ENCODE peak calls at places on chromosome X, in ten cellular contexts. S is AG09309, I is endothelial cell, J is OCI-LY7, R is GM10248, W is astrocyte of the spinal cord, V is nephron progenitor cell, G is RWPE1, H is B cell, N is cardiac muscle cell. U is an unnamed sample.

GRCh38 chrX:72498782-72499181 is 73.9 kb downstream of the HDAC8 start:
- DNase-seq in W (no peak), S (no peak), R (no peak), G (no peak), I (no peak), V (no peak), J (peak), H (no peak), N (peak), U (no peak)

GRCh38 chrX:16838202-16839066 is 31.7 kb downstream of the RBBP7 start:
- DNase-seq in V (peak), J (no peak), G (peak), W (peak), N (peak), S (peak), R (no peak), I (no peak), H (no peak), U (no peak)

GRCh38 chrX:130264573-130264972 is 4.1 kb downstream of the ZNF280C start:
- DNase-seq in W (no peak), V (no peak), N (peak), I (no peak), G (no peak), J (no peak), S (no peak), R (no peak), H (no peak), U (no peak)

GRCh38 chrX:75181721-75182120 is 25.6 kb upstream of the ABCB7 start:
- DNase-seq in S (no peak), R (no peak), H (no peak), J (no peak), I (no peak), G (no peak), N (no peak), V (no peak), W (peak), U (no peak)

GRCh38 chrX:71652405-71652804 is 14.9 kb upstream of the LOC101059915 start:
- DNase-seq in H (no peak), G (peak), S (peak), N (peak), V (peak), R (no peak), J (peak), I (peak), W (peak), U (no peak)

GRCh38 chrX:45771114-45771513 is 570.4 kb upstream of the DIPK2B start:
- DNase-seq in N (peak), I (no peak), G (peak), S (peak), R (no peak), J (no peak), V (no peak), H (no peak), W (peak), U (no peak)

GRCh38 chrX:87063622-87064021 is 454.0 kb upstream of the KLHL4 start:
- DNase-seq in I (no peak), V (no peak), S (no peak), H (no peak), J (no peak), N (no peak), R (no peak), G (no peak), W (no peak), U (no peak)

GRCh38 chrX:38881727-38882126 is 80.5 kb downstream of the MID1IP1 start:
- DNase-seq in H (no peak), R (no peak), N (no peak), J (peak), I (no peak), V (no peak), W (no peak), G (no peak), S (no peak), U (no peak)

GRCh38 chrX:38050806-38051205 is 44.5 kb downstream of the SYTL5 start:
- DNase-seq in J (no peak), S (no peak), W (no peak), R (no peak), H (no peak), I (no peak), G (no peak), N (no peak), V (no peak), U (no peak)

GRCh38 chrX:44474410-44474809 is 68.2 kb downstream of the FUNDC1 start:
- DNase-seq in V (no peak), J (no peak), S (peak), R (no peak), W (no peak), G (peak), I (no peak), H (no peak), N (peak), U (no peak)

GRCh38 chrX:48521353-48522243 is at the start of gene EBP:
- DNase-seq in N (peak), H (peak), R (peak), S (peak), W (peak), V (peak), G (peak), J (peak), I (peak), U (peak)

GRCh38 chrX:154600962-154601374 is 16.0 kb downstream of the CTAG1A start:
- DNase-seq in I (no peak), V (no peak), G (no peak), J (no peak), W (peak), H (no peak), R (peak), S (no peak), N (peak), U (peak)

GRCh38 chrX:132023896-132024386 is 839 bp downstream of the STK26 start:
- DNase-seq in J (peak), V (peak), R (peak), W (no peak), N (no peak), S (no peak), I (no peak), G (no peak), H (peak), U (no peak)

GRCh38 chrX:105645667-105646354 is 176.5 kb upstream of the NRK start:
- DNase-seq in I (no peak), V (no peak), R (no peak), W (peak), H (no peak), N (peak), G (peak), J (no peak), S (no peak), U (no peak)

GRCh38 chrX:111444881-111445280 is 32.9 kb upstream of the DCX start:
- DNase-seq in J (no peak), S (no peak), R (no peak), I (no peak), N (no peak), G (no peak), V (no peak), W (no peak), H (no peak), U (no peak)

GRCh38 chrX:99914676-99915075 is 495.4 kb downstream of the PCDH19 start:
- DNase-seq in V (no peak), R (no peak), G (no peak), J (no peak), N (no peak), H (no peak), S (no peak), I (no peak), W (no peak), U (no peak)

GRCh38 chrX:24168807-24169206 is 19.3 kb downstream of the ZFX start:
- DNase-seq in W (no peak), G (no peak), I (no peak), J (no peak), H (no peak), V (no peak), S (no peak), N (no peak), R (no peak), U (no peak)

GRCh38 chrX:151815461-151815860 is 80.9 kb downstream of the CNGA2 start:
- DNase-seq in J (no peak), H (no peak), R (no peak), N (peak), I (no peak), S (no peak), V (no peak), W (peak), G (no peak), U (no peak)

GRCh38 chrX:21725498-21725897 is 32.4 kb downstream of the SMPX start:
- DNase-seq in V (no peak), J (no peak), W (peak), S (no peak), R (no peak), H (no peak), N (no peak), I (no peak), G (peak), U (no peak)

GRCh38 chrX:29431895-29432294 is 783.5 kb upstream of the MAGEB2 start:
- DNase-seq in S (no peak), R (no peak), N (no peak), W (peak), G (no peak), H (no peak), V (no peak), J (no peak), I (no peak), U (no peak)

GRCh38 chrX:139246295-139246694 is 284.2 kb upstream of the F9 start:
- DNase-seq in R (no peak), V (no peak), W (no peak), H (no peak), G (no peak), N (no peak), I (no peak), S (no peak), J (no peak), U (no peak)

GRCh38 chrX:153521034-153521433 is 3.6 kb downstream of the ATP2B3 start:
- DNase-seq in G (no peak), H (no peak), R (no peak), J (no peak), I (no peak), N (no peak), V (no peak), W (no peak), S (no peak), U (no peak)

GRCh38 chrX:124441971-124442370 is 95.6 kb downstream of the SH2D1A start:
- DNase-seq in J (no peak), S (no peak), N (no peak), R (no peak), H (no peak), G (no peak), V (no peak), W (no peak), I (no peak), U (no peak)

GRCh38 chrX:47358387-47359065 is 11.9 kb upstream of the ZNF157 start:
- DNase-seq in I (no peak), W (no peak), S (no peak), V (no peak), J (peak), G (no peak), R (no peak), H (no peak), N (no peak), U (no peak)

GRCh38 chrX:8345473-8345872 is 119.2 kb upstream of the VCX3B start:
- DNase-seq in J (no peak), H (no peak), S (no peak), N (no peak), G (peak), R (no peak), W (peak), V (no peak), I (no peak), U (no peak)

GRCh38 chrX:16867947-16868346 is 2.2 kb downstream of the RBBP7 start:
- DNase-seq in N (no peak), R (no peak), G (no peak), S (no peak), J (no peak), H (no peak), I (no peak), V (no peak), W (no peak), U (no peak)

GRCh38 chrX:66731398-66731797 is 92.5 kb upstream of the EDA2R start:
- DNase-seq in J (peak), H (no peak), V (peak), S (peak), N (peak), W (peak), I (no peak), R (peak), G (no peak), U (no peak)

GRCh38 chrX:107676559-107677378 is 48.5 kb downstream of the PRPS1 start:
- DNase-seq in J (peak), R (no peak), I (no peak), V (peak), N (peak), G (peak), W (peak), H (no peak), S (peak), U (peak)

GRCh38 chrX:76520273-76521054 is 93.0 kb downstream of the MAGEE1 start:
- DNase-seq in I (no peak), S (no peak), J (no peak), V (no peak), H (no peak), N (no peak), R (no peak), G (no peak), W (no peak), U (no peak)

GRCh38 chrX:18194688-18195087 is 26.0 kb downstream of the BEND2 start:
- DNase-seq in R (no peak), S (no peak), G (no peak), N (no peak), W (no peak), H (no peak), V (no peak), J (no peak), I (no peak), U (no peak)

GRCh38 chrX:110450050-110450449 is 91.4 kb downstream of the RTL9 start:
- DNase-seq in J (peak), V (peak), W (peak), G (peak), R (peak), I (peak), S (peak), N (peak), H (peak), U (peak)

GRCh38 chrX:64908121-64908520 is 68.1 kb downstream of the ZC4H2 start:
- DNase-seq in S (no peak), I (no peak), N (no peak), R (no peak), G (no peak), W (no peak), V (no peak), J (no peak), H (no peak), U (no peak)
- TF ChIP-seq CTCF in S (no peak), I (no peak), N (no peak), R (no peak), G (no peak), W (no peak), V (no peak), J (no peak), H (no peak), U (no peak)

GRCh38 chrX:150587585-150588503 is 19.4 kb downstream of the MTM1 start:
- DNase-seq in J (peak), W (no peak), G (no peak), V (peak), I (peak), R (no peak), N (peak), H (no peak), S (no peak), U (no peak)
- TF ChIP-seq CTCF in J (peak), W (peak), G (peak), V (peak), I (peak), R (peak), N (peak), H (peak), S (peak), U (peak)

DNA sequence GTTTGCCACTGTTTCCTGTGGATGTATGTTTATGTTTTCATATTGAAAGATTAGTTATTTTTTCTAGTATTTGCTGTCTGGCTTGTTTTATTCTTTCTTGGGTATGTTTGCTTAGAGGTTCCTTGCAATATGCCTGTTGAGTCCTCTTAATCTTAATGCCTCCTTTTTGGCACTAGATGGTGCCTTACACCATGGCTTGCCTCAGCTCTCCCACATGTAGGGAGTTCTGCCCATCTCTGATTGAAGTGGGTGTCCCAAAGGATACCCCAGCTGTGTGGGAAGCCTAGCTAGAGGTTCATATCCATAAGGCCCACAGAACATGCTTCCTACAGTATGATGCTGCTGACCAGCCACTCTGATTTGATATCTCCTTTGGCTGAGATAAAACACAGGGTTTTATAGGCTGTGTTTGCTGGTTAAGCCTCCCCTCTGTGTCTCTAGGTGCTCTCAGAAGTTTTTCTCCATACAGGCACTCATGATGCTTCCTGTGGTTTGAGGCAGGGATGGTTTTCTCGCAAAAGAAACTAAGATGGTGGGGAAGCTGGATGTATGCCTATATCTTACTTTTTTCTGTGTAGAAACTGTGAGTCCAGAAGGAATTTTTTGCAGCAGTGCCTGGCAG is 162.4 kb downstream of the ASB9 start:
- DNase-seq in W (no peak), R (no peak), V (no peak), S (no peak), H (no peak), G (no peak), N (no peak), J (no peak), I (no peak), U (no peak)
- TF ChIP-seq CTCF in W (no peak), R (peak), V (no peak), S (no peak), H (no peak), G (no peak), N (no peak), J (no peak), I (no peak), U (no peak)

DNA sequence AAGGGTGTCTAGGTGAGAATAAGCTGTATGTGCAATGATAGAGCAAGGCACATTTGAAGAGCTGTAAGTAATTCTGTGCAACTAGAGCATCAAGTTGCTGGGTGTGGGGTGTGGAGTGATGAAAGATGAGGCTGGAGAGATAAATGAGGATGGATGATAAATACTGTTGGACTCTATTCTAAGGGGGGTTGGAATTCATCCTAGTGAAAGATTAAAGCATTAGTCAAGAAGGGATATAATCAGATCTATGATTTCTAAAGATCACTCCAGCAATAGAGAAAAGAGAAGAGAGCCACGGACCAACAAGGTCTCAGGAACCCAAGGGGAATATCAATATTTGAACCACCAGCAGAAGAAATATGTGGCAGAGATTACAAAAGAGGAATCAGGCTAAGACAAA is 415.0 kb upstream of the RPS6KA3 start:
- DNase-seq in H (no peak), S (no peak), R (no peak), W (no peak), V (no peak), G (no peak), I (no peak), N (no peak), J (no peak), U (no peak)
- TF ChIP-seq CTCF in H (no peak), S (no peak), R (no peak), W (no peak), V (no peak), G (no peak), I (no peak), N (no peak), J (no peak), U (no peak)

DNA sequence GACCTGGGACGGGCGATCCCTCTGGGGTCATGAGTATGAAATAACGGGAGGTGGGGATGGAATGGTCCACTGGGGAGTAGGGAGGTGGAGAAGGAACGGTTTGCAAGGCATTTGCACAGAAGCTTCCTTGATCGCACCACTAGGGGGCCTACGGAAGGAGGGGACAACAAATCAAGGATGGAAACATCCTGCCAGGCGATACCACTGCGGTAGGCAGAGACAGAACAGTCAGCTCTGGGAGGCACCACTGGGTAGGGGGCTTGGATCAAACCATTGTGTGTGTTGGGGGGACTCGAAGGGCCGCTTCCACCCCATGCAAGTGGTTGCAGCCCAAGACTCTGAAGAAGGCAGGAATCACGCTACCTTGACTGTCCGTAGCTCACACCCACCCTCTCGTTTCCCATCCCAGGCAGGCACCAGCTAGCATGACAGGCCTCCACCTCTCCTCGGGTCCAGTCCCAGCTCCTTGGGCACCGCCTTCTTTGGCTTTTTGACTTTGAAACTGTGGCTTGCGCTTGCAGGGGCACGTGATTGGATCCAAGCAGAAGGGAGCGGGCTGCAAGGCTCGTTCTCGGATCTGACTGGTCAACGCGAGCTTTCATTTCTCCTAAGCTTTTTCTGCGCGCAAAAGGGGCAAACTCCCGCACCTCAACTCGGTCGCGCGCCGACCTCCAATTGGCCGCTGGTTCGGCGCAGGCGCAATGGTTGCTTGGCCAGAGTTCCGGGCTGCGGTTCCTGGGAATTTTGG is 28.4 kb downstream of the GAGE1 start:
- DNase-seq in G (peak), W (no peak), S (no peak), V (peak), N (peak), R (no peak), I (no peak), J (no peak), H (peak), U (no peak)
- TF ChIP-seq CTCF in G (peak), W (peak), S (no peak), V (no peak), N (peak), R (peak), I (no peak), J (peak), H (no peak), U (no peak)

GRCh38 chrX:5876984-5877655 is 351.5 kb downstream of the NLGN4X start:
- DNase-seq in G (no peak), R (no peak), J (peak), S (no peak), V (peak), I (peak), H (no peak), W (peak), N (no peak), U (no peak)
- TF ChIP-seq CTCF in G (no peak), R (peak), J (peak), S (peak), V (peak), I (peak), H (no peak), W (peak), N (no peak), U (peak)

DNA sequence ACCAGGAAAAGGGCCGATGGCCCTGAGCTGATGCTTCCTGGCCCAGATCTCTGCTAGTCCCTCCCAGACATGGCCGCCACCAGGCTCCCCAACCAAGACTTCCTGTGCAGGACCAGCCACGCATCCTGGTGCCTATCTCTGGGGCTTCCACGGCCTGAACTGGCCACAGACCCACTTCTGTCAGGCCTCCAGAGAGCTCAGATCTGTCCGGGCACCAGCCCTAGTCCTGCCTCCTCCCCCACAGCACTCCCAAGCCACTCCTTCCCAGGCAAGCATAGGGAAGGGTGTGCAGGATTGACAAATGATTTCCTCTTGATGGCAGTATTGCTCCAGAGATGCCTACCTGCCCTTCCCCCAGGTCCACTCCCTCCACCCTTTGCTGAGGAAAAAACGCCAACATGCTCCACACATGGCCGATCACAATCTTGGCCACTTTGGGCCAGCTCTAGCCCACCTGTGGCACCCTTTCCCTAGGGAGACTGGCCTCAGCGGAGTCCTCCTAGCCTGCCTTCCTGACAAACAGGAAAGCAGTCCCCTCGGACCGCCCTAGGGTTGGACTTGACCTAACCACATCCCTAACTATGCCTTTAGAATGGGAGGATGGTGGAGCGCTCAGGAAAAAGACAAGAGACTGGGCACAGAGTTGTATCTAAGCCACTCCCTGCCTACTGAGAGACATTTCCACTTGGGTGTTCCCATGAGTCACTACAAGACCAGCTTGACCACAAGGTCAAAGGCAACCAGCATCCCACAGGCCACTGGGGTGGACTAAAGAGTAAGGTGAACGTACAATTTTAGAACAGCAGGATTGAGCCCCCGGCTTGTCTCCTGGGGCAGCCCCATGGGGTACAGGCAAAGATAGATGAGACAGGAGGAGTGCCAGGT is 277.5 kb upstream of the AGTR2 start:
- DNase-seq in W (peak), G (no peak), I (no peak), R (no peak), N (peak), J (no peak), V (no peak), H (no peak), S (peak), U (peak)
- TF ChIP-seq CTCF in W (peak), G (no peak), I (no peak), R (no peak), N (no peak), J (no peak), V (no peak), H (no peak), S (peak), U (no peak)

GRCh38 chrX:68018248-68019203 is 414.8 kb downstream of the OPHN1 start:
- DNase-seq in H (no peak), W (peak), G (no peak), N (peak), V (peak), R (no peak), I (peak), J (no peak), S (peak), U (no peak)
- TF ChIP-seq CTCF in H (no peak), W (peak), G (no peak), N (peak), V (peak), R (no peak), I (peak), J (peak), S (peak), U (peak)